ENCODE peak calls at places on chromosomes 11 and 22, in eight cellular contexts. E is lower lobe of right lung; J is Caki2; F is stromal cell of bone marrow; Z is tibial nerve; R is adipocyte; W is NCI-H2171 treated with DMSO at 0.1 percent for 48 hours; K is naive thymus-derived CD4-positive, alpha-beta T cell. L is an unnamed sample.

GRCh38 chr11:126345759-126346585 is 9.5 kb upstream of the ST3GAL4 start:
- DNase-seq in E (no peak), J (no peak), F (no peak), Z (no peak), R (peak), W (no peak), K (no peak), L (no peak)

GRCh38 chr11:20025331-20025840 is 134.9 kb downstream of the DBX1 start:
- DNase-seq in E (no peak), J (no peak), F (no peak), Z (no peak), R (no peak), W (peak), K (no peak), L (no peak)

GRCh38 chr11:23021287-23021863 is 161.1 kb upstream of the CCDC179 start:
- DNase-seq in E (no peak), J (peak), F (peak), Z (peak), R (peak), W (peak), K (no peak), L (peak)

GRCh38 chr11:88484873-88485621 is 147.5 kb upstream of the CTSC start:
- DNase-seq in E (peak), J (peak), F (no peak), Z (no peak), R (peak), W (no peak), K (no peak), L (no peak)

GRCh38 chr22:46079093-46079860 is 71.0 kb upstream of the PPARA start:
- DNase-seq in E (peak), J (peak), F (no peak), Z (no peak), R (no peak), W (no peak), K (no peak), L (no peak)

GRCh38 chr11:109795234-109795633 is 298.0 kb upstream of the ZC3H12C start:
- DNase-seq in E (no peak), J (peak), F (peak), Z (no peak), R (no peak), W (no peak), K (no peak), L (no peak)

GRCh38 chr11:57205046-57205671 is 23.4 kb downstream of the LRRC55 start:
- DNase-seq in E (no peak), J (no peak), F (peak), Z (no peak), R (peak), W (no peak), K (no peak), L (peak)

GRCh38 chr22:26610983-26611382 is 6.8 kb downstream of the CRYBB1 start:
- DNase-seq in E (no peak), J (no peak), F (no peak), Z (no peak), R (no peak), W (no peak), K (no peak), L (no peak)

GRCh38 chr11:61061081-61061826 is 41.0 kb upstream of the CD5 start:
- DNase-seq in E (no peak), J (no peak), F (peak), Z (no peak), R (peak), W (no peak), K (peak), L (no peak)

GRCh38 chr22:42061041-42061440 is 9.6 kb downstream of the NAGA start:
- DNase-seq in E (no peak), J (no peak), F (no peak), Z (no peak), R (no peak), W (no peak), K (no peak), L (no peak)

GRCh38 chr11:14420223-14420622 is 61.2 kb upstream of the RRAS2 start:
- DNase-seq in E (no peak), J (no peak), F (no peak), Z (no peak), R (no peak), W (no peak), K (no peak), L (no peak)

GRCh38 chr11:76335827-76336226 is 45.1 kb downstream of the THAP12 start:
- DNase-seq in E (no peak), J (no peak), F (no peak), Z (no peak), R (no peak), W (no peak), K (no peak), L (no peak)

GRCh38 chr11:119262668-119263351 is 54.1 kb downstream of the MCAM start:
- DNase-seq in E (no peak), J (no peak), F (peak), Z (no peak), R (no peak), W (no peak), K (no peak), L (no peak)

GRCh38 chr11:64083681-64084080 is 48.0 kb downstream of the FLRT1 start:
- DNase-seq in E (no peak), J (no peak), F (no peak), Z (no peak), R (no peak), W (no peak), K (no peak), L (no peak)

GRCh38 chr22:43222987-43223386 is 36.1 kb upstream of the TTLL12 start:
- DNase-seq in E (no peak), J (no peak), F (no peak), Z (no peak), R (no peak), W (no peak), K (no peak), L (no peak)

GRCh38 chr22:30866811-30867271 is 101.7 kb downstream of the MORC2 start:
- DNase-seq in E (no peak), J (no peak), F (no peak), Z (no peak), R (no peak), W (no peak), K (no peak), L (no peak)

GRCh38 chr11:61041755-61042518 is 60.4 kb upstream of the CD5 start:
- DNase-seq in E (no peak), J (no peak), F (no peak), Z (no peak), R (no peak), W (peak), K (peak), L (no peak)

GRCh38 chr22:19480173-19480568 is 451 bp downstream of the CDC45 start:
- DNase-seq in E (no peak), J (no peak), F (no peak), Z (no peak), R (no peak), W (no peak), K (no peak), L (no peak)

GRCh38 chr22:45683248-45683647 is 11.6 kb downstream of the ATXN10 start:
- DNase-seq in E (no peak), J (no peak), F (no peak), Z (peak), R (no peak), W (no peak), K (no peak), L (no peak)

GRCh38 chr11:57762235-57762866 is 749 bp downstream of the CTNND1 start:
- DNase-seq in E (no peak), J (no peak), F (no peak), Z (no peak), R (peak), W (peak), K (no peak), L (no peak)

GRCh38 chr11:57645716-57646085 is 4.0 kb downstream of the YPEL4 start:
- DNase-seq in E (no peak), J (no peak), F (no peak), Z (no peak), R (no peak), W (no peak), K (no peak), L (no peak)

GRCh38 chr11:85967457-85967856 is 101.4 kb downstream of the PICALM start:
- DNase-seq in E (no peak), J (no peak), F (no peak), Z (no peak), R (no peak), W (peak), K (no peak), L (no peak)

GRCh38 chr22:19672054-19672776 is 42.1 kb upstream of the SEPTIN5 start:
- DNase-seq in E (no peak), J (no peak), F (no peak), Z (no peak), R (no peak), W (no peak), K (no peak), L (no peak)

GRCh38 chr11:109789911-109790310 is 303.3 kb upstream of the ZC3H12C start:
- DNase-seq in E (no peak), J (no peak), F (no peak), Z (no peak), R (no peak), W (no peak), K (no peak), L (peak)

GRCh38 chr11:63613517-63614135 is 607 bp downstream of the PLAAT3 start:
- DNase-seq in E (peak), J (peak), F (no peak), Z (peak), R (peak), W (peak), K (peak), L (no peak)

GRCh38 chr22:31337178-31337577 is 9.0 kb downstream of the PATZ1 start:
- DNase-seq in E (no peak), J (no peak), F (no peak), Z (no peak), R (no peak), W (no peak), K (no peak), L (no peak)